ENCODE peak calls at places on chromosomes 2 and 18, in seven cellular contexts. U is cardiac muscle cell, V is mesendoderm, A is left colon, R is SHP77, E is iris pigment epithelial cell, C is NCI-H1417. P is an unnamed sample.

GRCh38 chr2:50594233-50594632 is 437.7 kb downstream of the NRXN1 start:
- DNase-seq in U (no peak), V (no peak), A (no peak), R (no peak), E (no peak), C (peak; percentile 21), P (no peak)

GRCh38 chr18:21444465-21445023 is 156.0 kb downstream of the ESCO1 start:
- DNase-seq in U (peak; percentile 78), V (peak; percentile 71), A (peak; percentile 10), R (peak; percentile 34), E (peak; percentile 64), C (peak; percentile 84), P (peak; percentile 5)

GRCh38 chr2:208320686-208321085 is 54.6 kb downstream of the PIKFYVE start:
- DNase-seq in U (peak; percentile 18), V (no peak), A (no peak), R (no peak), E (peak; percentile 12), C (no peak), P (no peak)

GRCh38 chr18:33584845-33585775 is 7.1 kb downstream of the ASXL3 start:
- DNase-seq in U (no peak), V (peak; percentile 11), A (no peak), R (no peak), E (no peak), C (peak; percentile 96), P (no peak)

GRCh38 chr2:70041666-70042065 is 45.6 kb upstream of the PCBP1 start:
- DNase-seq in U (peak; percentile 20), V (peak; percentile 29), A (no peak), R (no peak), E (peak; percentile 5), C (no peak), P (no peak)

GRCh38 chr2:11658208-11658607 is 11.8 kb downstream of the NTSR2 start:
- DNase-seq in U (no peak), V (no peak), A (no peak), R (no peak), E (no peak), C (no peak), P (no peak)

GRCh38 chr2:144937899-144938298 is 418.0 kb upstream of the ZEB2 start:
- DNase-seq in U (peak; percentile 71), V (no peak), A (no peak), R (no peak), E (no peak), C (no peak), P (no peak)

GRCh38 chr18:45386256-45386655 is 229.0 kb upstream of the SLC14A2 start:
- DNase-seq in U (peak; percentile 56), V (peak; percentile 84), A (peak; percentile 39), R (peak; percentile 37), E (peak; percentile 6), C (peak; percentile 71), P (no peak)

GRCh38 chr2:127355407-127356008 is 32.3 kb downstream of the MAP3K2 start:
- DNase-seq in U (no peak), V (peak; percentile 56), A (no peak), R (peak; percentile 1), E (peak; percentile 21), C (no peak), P (peak; percentile 11)

GRCh38 chr2:140440815-140441214 is 1660.6 kb upstream of the NXPH2 start:
- DNase-seq in U (no peak), V (peak; percentile 63), A (no peak), R (no peak), E (no peak), C (peak; percentile 31), P (no peak)

GRCh38 chr2:109014476-109014875 is 25.5 kb upstream of the EDAR start:
- DNase-seq in U (no peak), V (no peak), A (no peak), R (no peak), E (no peak), C (no peak), P (no peak)

GRCh38 chr18:48166971-48167370 is 236.5 kb upstream of the SMAD2 start:
- DNase-seq in U (no peak), V (no peak), A (peak; percentile 64), R (no peak), E (no peak), C (no peak), P (no peak)

GRCh38 chr2:39435254-39435653 is 1.8 kb downstream of the MAP4K3 start:
- DNase-seq in U (peak; percentile 38), V (peak; percentile 45), A (no peak), R (peak; percentile 2), E (peak; percentile 44), C (peak; percentile 35), P (no peak)

GRCh38 chr2:67974564-67975430 is 88.0 kb downstream of the C1D start:
- DNase-seq in U (peak; percentile 57), V (no peak), A (peak; percentile 11), R (no peak), E (no peak), C (no peak), P (no peak)

GRCh38 chr2:238104521-238105311 is 4.6 kb downstream of the ESPNL start:
- DNase-seq in U (no peak), V (no peak), A (no peak), R (no peak), E (no peak), C (no peak), P (no peak)

GRCh38 chr18:69885841-69886531 is 61.7 kb downstream of the CD226 start:
- DNase-seq in U (no peak), V (no peak), A (no peak), R (no peak), E (no peak), C (no peak), P (no peak)

GRCh38 chr18:46718501-46719341 is 38.1 kb downstream of the ST8SIA5 start:
- DNase-seq in U (peak; percentile 22), V (peak; percentile 30), A (no peak), R (no peak), E (peak; percentile 38), C (no peak), P (no peak)

GRCh38 chr2:15933184-15933845 is 7.0 kb upstream of the MYCN start:
- DNase-seq in U (no peak), V (no peak), A (no peak), R (no peak), E (no peak), C (no peak), P (no peak)

GRCh38 chr2:176527141-176527901 is 258.1 kb downstream of the MTX2 start:
- DNase-seq in U (peak; percentile 49), V (no peak), A (no peak), R (no peak), E (no peak), C (no peak), P (no peak)

GRCh38 chr2:66334237-66335054 is 100.5 kb upstream of the MEIS1 start:
- DNase-seq in U (peak; percentile 1), V (peak; percentile 49), A (no peak), R (peak; percentile 35), E (peak; percentile 10), C (peak; percentile 55), P (no peak)

GRCh38 chr2:8049851-8050571 is 631.8 kb upstream of the ID2 start:
- DNase-seq in U (no peak), V (no peak), A (no peak), R (no peak), E (no peak), C (no peak), P (no peak)

GRCh38 chr2:188512456-188512855 is 220.8 kb downstream of the GULP1 start:
- DNase-seq in U (peak; percentile 81), V (peak; percentile 60), A (no peak), R (peak; percentile 51), E (peak; percentile 69), C (peak; percentile 71), P (no peak)

GRCh38 chr2:160224060-160224459 is 24.0 kb upstream of the ITGB6 start:
- DNase-seq in U (peak; percentile 88), V (peak; percentile 54), A (no peak), R (no peak), E (peak; percentile 98), C (no peak), P (no peak)

GRCh38 chr18:67926929-67927864 is 410.7 kb upstream of the DSEL start:
- DNase-seq in U (no peak), V (no peak), A (no peak), R (no peak), E (no peak), C (no peak), P (no peak)